ENCODE peak calls at places on chromosomes 4 and X, in ten cellular contexts. C, T, O, Z, U, Y, B, S, Q and X are unnamed samples.
A peak's percentile ranks its signal among the peaks of the same experiment; 100 is the strongest.

GRCh38 chr4:161554372-161554990 is 609.3 kb downstream of the FSTL5 start:
- DNase-seq in C (no peak), T (no peak), O (peak; percentile 58), Z (no peak), U (peak; percentile 65), Y (no peak), B (no peak), S (peak; percentile 37), Q (no peak), X (no peak)

GRCh38 chr4:1984406-1985191 is 24.2 kb downstream of the NELFA start:
- DNase-seq in C (no peak), T (no peak), O (no peak), Z (no peak), U (no peak), Y (no peak), B (no peak), S (no peak), Q (no peak), X (no peak)

GRCh38 chrX:41909068-41909467 is 14.3 kb downstream of the CASK start:
- DNase-seq in C (no peak), T (no peak), O (peak; percentile 13), Z (no peak), U (no peak), Y (no peak), B (no peak), S (no peak), Q (no peak), X (peak; percentile 56)

GRCh38 chr4:137740192-137740591 is 207.9 kb upstream of the PCDH18 start:
- DNase-seq in C (no peak), T (no peak), O (no peak), Z (no peak), U (no peak), Y (no peak), B (no peak), S (no peak), Q (no peak), X (no peak)

GRCh38 chr4:147732516-147733193 is 767 bp downstream of the ARHGAP10 start:
- DNase-seq in C (no peak), T (no peak), O (peak; percentile 46), Z (no peak), U (peak; percentile 53), Y (peak; percentile 55), B (no peak), S (peak; percentile 33), Q (no peak), X (no peak)

GRCh38 chr4:8200302-8200975 is 1.3 kb downstream of the SH3TC1 start:
- DNase-seq in C (no peak), T (peak; percentile 39), O (no peak), Z (no peak), U (no peak), Y (peak; percentile 86), B (no peak), S (no peak), Q (no peak), X (peak; percentile 25)

GRCh38 chr4:67700119-67700873 is 659 bp downstream of the UBA6 start:
- DNase-seq in C (no peak), T (no peak), O (peak; percentile 57), Z (peak; percentile 31), U (peak; percentile 56), Y (no peak), B (no peak), S (no peak), Q (no peak), X (no peak)

GRCh38 chr4:48205092-48205491 is 64.5 kb downstream of the TEC start:
- DNase-seq in C (no peak), T (no peak), O (no peak), Z (no peak), U (no peak), Y (no peak), B (no peak), S (no peak), Q (no peak), X (no peak)

GRCh38 chrX:2933125-2933900 is 4.2 kb upstream of the ARSD start:
- DNase-seq in C (no peak), T (no peak), O (peak; percentile 66), Z (no peak), U (no peak), Y (no peak), B (no peak), S (peak; percentile 31), Q (no peak), X (no peak)

GRCh38 chr4:123790681-123791080 is 394.1 kb downstream of the SPRY1 start:
- DNase-seq in C (no peak), T (no peak), O (no peak), Z (no peak), U (no peak), Y (no peak), B (no peak), S (no peak), Q (no peak), X (no peak)

GRCh38 chr4:26321326-26322276 is 787 bp downstream of the RBPJ start:
- DNase-seq in C (no peak), T (peak; percentile 23), O (peak; percentile 55), Z (no peak), U (peak; percentile 44), Y (peak; percentile 33), B (peak; percentile 30), S (peak; percentile 34), Q (no peak), X (peak; percentile 7)

GRCh38 chrX:72714471-72714916 is 388 bp upstream of the PHKA1 start:
- DNase-seq in C (peak; percentile 8), T (no peak), O (peak; percentile 38), Z (peak; percentile 4), U (peak; percentile 50), Y (peak; percentile 75), B (no peak), S (peak; percentile 83), Q (peak; percentile 7), X (no peak)

GRCh38 chrX:151722241-151722846 is 6.5 kb downstream of the FATE1 start:
- DNase-seq in C (no peak), T (no peak), O (no peak), Z (peak; percentile 46), U (peak; percentile 4), Y (no peak), B (no peak), S (no peak), Q (peak; percentile 2), X (no peak)

GRCh38 chr4:6415306-6415705 is 57.1 kb downstream of the PPP2R2C start:
- DNase-seq in C (no peak), T (no peak), O (no peak), Z (no peak), U (no peak), Y (no peak), B (no peak), S (no peak), Q (no peak), X (no peak)

GRCh38 chrX:79270401-79270800 is 96.7 kb downstream of the ITM2A start:
- DNase-seq in C (no peak), T (peak; percentile 71), O (peak; percentile 0), Z (no peak), U (no peak), Y (peak; percentile 27), B (peak; percentile 52), S (peak; percentile 82), Q (no peak), X (peak; percentile 82)

GRCh38 chr4:17502764-17503163 is 9.1 kb downstream of the QDPR start:
- DNase-seq in C (no peak), T (no peak), O (peak; percentile 55), Z (no peak), U (peak; percentile 24), Y (no peak), B (no peak), S (no peak), Q (no peak), X (no peak)

GRCh38 chrX:1451251-1451675 is 1.4 kb downstream of the ASMTL start:
- DNase-seq in C (no peak), T (no peak), O (no peak), Z (no peak), U (no peak), Y (no peak), B (no peak), S (no peak), Q (no peak), X (no peak)

GRCh38 chr4:156495836-156496235 is 475.8 kb downstream of the PDGFC start:
- DNase-seq in C (no peak), T (no peak), O (peak; percentile 85), Z (no peak), U (no peak), Y (no peak), B (no peak), S (no peak), Q (no peak), X (no peak)

GRCh38 chrX:133307094-133307493 is 88.9 kb upstream of the TFDP3 start:
- DNase-seq in C (no peak), T (no peak), O (no peak), Z (no peak), U (no peak), Y (no peak), B (no peak), S (no peak), Q (no peak), X (no peak)

GRCh38 chr4:59685626-59686025 is 1514.5 kb upstream of the ADGRL3 start:
- DNase-seq in C (no peak), T (no peak), O (no peak), Z (no peak), U (peak; percentile 6), Y (no peak), B (no peak), S (no peak), Q (no peak), X (no peak)

GRCh38 chrX:22069586-22069985 is 37.5 kb downstream of the PHEX start:
- DNase-seq in C (no peak), T (no peak), O (no peak), Z (no peak), U (no peak), Y (no peak), B (no peak), S (no peak), Q (no peak), X (no peak)

GRCh38 chr4:13248621-13249298 is 235.4 kb downstream of the RAB28 start:
- DNase-seq in C (no peak), T (no peak), O (peak; percentile 80), Z (no peak), U (peak; percentile 40), Y (no peak), B (no peak), S (peak; percentile 12), Q (peak; percentile 8), X (no peak)

GRCh38 chr4:74297556-74297955 is 10.7 kb upstream of the EPGN start:
- DNase-seq in C (no peak), T (no peak), O (no peak), Z (no peak), U (no peak), Y (no peak), B (no peak), S (no peak), Q (no peak), X (no peak)

GRCh38 chrX:148620023-148620422 is 119.6 kb downstream of the AFF2 start:
- DNase-seq in C (no peak), T (no peak), O (no peak), Z (no peak), U (no peak), Y (no peak), B (no peak), S (no peak), Q (no peak), X (no peak)